ENCODE peak calls at places on chromosomes 2 and 18, in four cellular contexts. U, S, W and L are unnamed samples.
A peak's percentile ranks its signal among the peaks of the same experiment; 100 is the strongest.

GRCh38 chr2:109475531-109476210 is 138.1 kb downstream of the SEPTIN10 start:
- DNase-seq in W (no peak), S (no peak), U (no peak), L (peak; percentile 14)

GRCh38 chr2:47528874-47529273 is 125.9 kb downstream of the MSH2 start:
- DNase-seq in W (no peak), S (no peak), U (no peak), L (no peak)

GRCh38 chr2:217301142-217301541 is 441.3 kb upstream of the TNP1 start:
- DNase-seq in U (no peak), S (no peak), W (no peak), L (no peak)

GRCh38 chr2:158713523-158714138 is 81.5 kb upstream of the DAPL1 start:
- DNase-seq in W (no peak), U (no peak), S (no peak), L (no peak)

GRCh38 chr2:14779252-14779651 is 146.7 kb downstream of the LRATD1 start:
- DNase-seq in W (no peak), S (no peak), U (no peak), L (no peak)

GRCh38 chr2:219835493-219835892 is 208.1 kb downstream of the SLC4A3 start:
- DNase-seq in W (no peak), S (no peak), U (no peak), L (no peak)

GRCh38 chr2:47309952-47310800 is 92.8 kb upstream of the MSH2 start:
- DNase-seq in U (peak; percentile 51), W (peak; percentile 100), S (peak; percentile 70), L (peak; percentile 96)

GRCh38 chr2:164992818-164993217 is 37.5 kb upstream of the SLC38A11 start:
- DNase-seq in U (no peak), S (no peak), W (no peak), L (peak; percentile 21)

GRCh38 chr2:55421326-55421725 is 1.7 kb upstream of the CCDC88A start:
- DNase-seq in U (no peak), W (no peak), S (no peak), L (no peak)

GRCh38 chr18:75044296-75044695 is 164.6 kb downstream of the PTGR3 start:
- DNase-seq in S (no peak), U (no peak), W (no peak), L (no peak)

GRCh38 chr2:71608034-71608433 is 154.7 kb downstream of the DYSF start:
- DNase-seq in S (no peak), W (no peak), U (no peak), L (no peak)

GRCh38 chr2:79972661-79973060 is 331.9 kb downstream of the LRRTM1 start:
- DNase-seq in W (no peak), U (no peak), S (no peak), L (no peak)

GRCh38 chr2:216492951-216493685 is 5.5 kb upstream of the RPL37A start:
- DNase-seq in W (no peak), S (no peak), U (no peak), L (no peak)

GRCh38 chr2:236934166-236934565 is 151.5 kb upstream of the COPS8 start:
- DNase-seq in W (no peak), S (no peak), U (no peak), L (no peak)

GRCh38 chr18:77141401-77142118 is 9.0 kb upstream of the MBP start:
- DNase-seq in W (no peak), U (no peak), S (no peak), L (no peak)

GRCh38 chr2:183059561-183059960 is 19.0 kb upstream of the DUSP19 start:
- DNase-seq in W (no peak), S (peak; percentile 35), U (no peak), L (no peak)

GRCh38 chr2:126915903-126916302 is 17.2 kb downstream of the TEX51 start:
- DNase-seq in W (no peak), S (no peak), U (no peak), L (no peak)

GRCh38 chr2:64115808-64116598 is 28.2 kb downstream of the PELI1 start:
- DNase-seq in U (no peak), W (no peak), S (no peak), L (no peak)

GRCh38 chr18:22913861-22914260 is 19.3 kb upstream of the RBBP8 start:
- DNase-seq in S (no peak), U (no peak), W (no peak), L (no peak)

GRCh38 chr2:167404896-167405295 is 516.6 kb downstream of the XIRP2 start:
- DNase-seq in U (no peak), S (no peak), W (no peak), L (no peak)

GRCh38 chr2:133458280-133458679 is 110.0 kb downstream of the NCKAP5 start:
- DNase-seq in S (no peak), W (no peak), U (no peak), L (no peak)

GRCh38 chr2:156890498-156891148 is 366.9 kb upstream of the GALNT5 start:
- DNase-seq in U (no peak), W (no peak), S (no peak), L (no peak)

GRCh38 chr2:147500229-147500628 is 344.6 kb upstream of the ACVR2A start:
- DNase-seq in U (no peak), W (no peak), S (no peak), L (no peak)

GRCh38 chr2:152710713-152711112 is 6.5 kb downstream of the PRPF40A start:
- DNase-seq in U (no peak), W (no peak), S (no peak), L (no peak)

GRCh38 chr2:167599228-167599627 is 648.2 kb downstream of the STK39 start:
- DNase-seq in S (no peak), W (no peak), U (no peak), L (no peak)

DNA sequence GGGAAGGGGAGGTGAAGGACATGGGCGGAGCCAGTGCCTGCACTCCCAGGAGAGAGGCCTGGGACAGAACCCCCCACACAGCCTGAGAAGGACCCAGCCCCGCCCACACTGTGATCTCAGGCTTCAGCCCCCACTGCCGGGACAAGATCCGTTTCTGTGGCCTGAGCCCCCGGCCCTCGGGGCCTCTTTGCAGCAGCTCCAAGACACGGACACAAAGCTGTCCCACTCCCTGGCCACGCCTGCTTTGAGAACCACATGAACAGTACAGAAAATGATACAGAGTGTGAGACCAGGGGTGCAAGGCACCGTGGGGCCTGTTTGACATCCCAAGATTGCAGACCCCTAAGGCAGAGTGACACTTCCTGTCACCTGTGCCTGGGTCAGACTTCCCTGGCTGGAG is 74.5 kb downstream of the TWIST2 start:
- DNase-seq in W (no peak), U (no peak), S (no peak), L (no peak)
- TF ChIP-seq SPI1 in W (no peak), U (no peak), S (no peak), L (no peak)

GRCh38 chr2:74313497-74313896 is 29.7 kb downstream of the SLC4A5 start:
- DNase-seq in W (no peak), U (no peak), S (peak; percentile 26), L (no peak)

GRCh38 chr2:74312913-74313312 is 30.3 kb downstream of the SLC4A5 start:
- DNase-seq in W (no peak), U (no peak), S (no peak), L (no peak)

GRCh38 chr2:74317696-74318095 is 25.5 kb downstream of the SLC4A5 start:
- DNase-seq in U (no peak), W (no peak), S (no peak), L (no peak)

GRCh38 chr2:74314107-74314506 is 29.1 kb downstream of the SLC4A5 start:
- DNase-seq in S (no peak), U (no peak), W (no peak), L (no peak)

DNA sequence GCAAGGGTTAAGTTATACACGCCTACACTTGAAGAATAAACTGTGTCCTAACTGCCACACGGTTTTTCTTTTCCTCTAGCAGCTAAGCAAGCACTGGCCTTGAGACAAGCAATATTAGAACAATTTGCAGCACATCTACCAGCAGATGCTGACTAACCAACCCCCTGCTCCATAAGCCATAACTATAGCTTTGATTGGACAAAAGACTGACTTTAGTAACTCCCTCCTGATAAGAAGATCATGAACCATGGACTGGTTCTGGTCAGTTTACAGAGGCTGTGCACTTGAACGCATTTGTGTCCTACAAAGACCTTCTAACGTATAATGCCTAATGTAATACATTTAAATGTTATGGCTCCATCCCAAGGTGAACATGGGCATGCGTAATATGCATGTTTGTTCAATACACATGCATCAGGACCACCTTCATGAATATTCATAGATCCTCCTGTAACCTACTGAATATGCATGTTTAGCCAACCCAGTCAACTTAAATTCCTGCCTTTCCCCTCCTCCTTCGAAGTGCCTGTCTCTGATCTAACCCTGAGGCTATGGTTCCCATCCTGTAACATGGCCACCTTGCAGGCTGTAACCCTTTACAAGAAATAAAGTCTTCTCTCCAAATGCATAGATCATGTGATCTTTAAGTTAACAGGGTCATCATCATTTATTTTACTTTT is 26.5 kb downstream of the SLC4A5 start:
- DNase-seq in W (no peak), S (no peak), U (no peak), L (no peak)
- TF ChIP-seq SPI1 in W (no peak), S (no peak), U (no peak), L (no peak)

GRCh38 chr2:172420096-172420671 is 7.2 kb upstream of the ITGA6 start:
- DNase-seq in W (no peak), U (no peak), S (no peak), L (no peak)

GRCh38 chr2:172415759-172416158 is 11.6 kb upstream of the ITGA6 start:
- DNase-seq in W (no peak), S (no peak), U (no peak), L (no peak)

GRCh38 chr2:172412996-172413492 is 14.3 kb upstream of the ITGA6 start:
- DNase-seq in U (no peak), S (no peak), W (no peak), L (no peak)

GRCh38 chr2:172416447-172417058 is 10.8 kb upstream of the ITGA6 start:
- DNase-seq in U (no peak), W (no peak), S (no peak), L (no peak)
- TF ChIP-seq SPI1 in U (no peak), W (no peak), S (no peak), L (no peak)

DNA sequence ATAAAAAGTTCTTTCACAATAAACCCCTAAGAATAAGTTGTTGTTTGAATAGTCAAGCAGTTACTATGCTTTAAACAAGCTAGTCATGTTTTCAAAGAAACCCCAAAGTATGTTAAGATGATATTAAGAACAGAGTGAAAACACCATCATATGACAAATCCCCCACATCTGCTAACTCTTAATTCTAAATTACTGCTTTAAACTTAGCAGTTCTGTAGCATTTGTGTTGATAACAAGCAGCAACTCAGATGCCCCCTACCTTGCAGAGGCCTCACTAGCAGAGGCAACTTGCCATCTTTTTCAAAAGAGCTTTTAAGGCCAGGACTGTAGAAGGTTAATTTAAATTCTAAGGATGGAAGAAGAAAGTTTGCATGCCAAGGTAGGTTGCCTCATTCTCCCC is 376.2 kb downstream of the SETBP1 start:
- DNase-seq in S (no peak), U (no peak), W (no peak), L (no peak)
- TF ChIP-seq SPI1 in S (no peak), U (no peak), W (no peak), L (no peak)

GRCh38 chr2:48944961-48945360 is 189.4 kb upstream of the LHCGR start:
- DNase-seq in U (no peak), S (no peak), W (no peak), L (no peak)

GRCh38 chr2:48934807-48935206 is 179.3 kb upstream of the LHCGR start:
- DNase-seq in W (no peak), S (no peak), U (no peak), L (no peak)

GRCh38 chr2:48943436-48943835 is 187.9 kb upstream of the LHCGR start:
- DNase-seq in S (no peak), W (no peak), U (no peak), L (no peak)

GRCh38 chr2:48941908-48942307 is 186.4 kb upstream of the LHCGR start:
- DNase-seq in S (no peak), W (no peak), U (no peak), L (no peak)

GRCh38 chr2:48940606-48941005 is 185.1 kb upstream of the LHCGR start:
- DNase-seq in S (no peak), W (no peak), U (no peak), L (no peak)
- TF ChIP-seq SPI1 in S (no peak), W (no peak), U (no peak), L (no peak)